ENCODE peak calls at places on chromosomes 4 and X, in five cellular contexts. One of them, this sample, is unnamed. For H3K4me1, the result is how much of the 10 kb centered on the place peaks cover.

GRCh38 chr4:15001248-15001824 is 945 bp upstream of the CPEB2 start:
- DNase-seq in heart right ventricle: peak
- DNase-seq in right lobe of liver: peak
- DNase-seq in body of pancreas: peak
- DNase-seq in PC-3: peak
- DNase-seq in this sample: peak

GRCh38 chr4:143085224-143085623 is 99.5 kb upstream of the USP38 start:
- DNase-seq in right lobe of liver: no peak
- DNase-seq in body of pancreas: no peak
- DNase-seq in heart right ventricle: no peak
- DNase-seq in PC-3: peak
- DNase-seq in this sample: no peak

GRCh38 chr4:89308161-89308500 is 531 bp upstream of the GPRIN3 start:
- DNase-seq in PC-3: no peak
- DNase-seq in heart right ventricle: no peak
- DNase-seq in right lobe of liver: no peak
- DNase-seq in body of pancreas: no peak
- DNase-seq in this sample: no peak

GRCh38 chr4:73801692-73802091 is 34.8 kb upstream of the CXCL6 start:
- DNase-seq in PC-3: peak
- DNase-seq in heart right ventricle: no peak
- DNase-seq in body of pancreas: no peak
- DNase-seq in right lobe of liver: no peak
- DNase-seq in this sample: no peak

GRCh38 chr4:53193111-53193510 is 172.8 kb downstream of the SCFD2 start:
- DNase-seq in PC-3: no peak
- DNase-seq in heart right ventricle: no peak
- DNase-seq in right lobe of liver: no peak
- DNase-seq in body of pancreas: no peak
- DNase-seq in this sample: no peak

GRCh38 chr4:14018191-14018853 is 390.8 kb upstream of the BOD1L1 start:
- DNase-seq in PC-3: no peak
- DNase-seq in body of pancreas: no peak
- DNase-seq in right lobe of liver: no peak
- DNase-seq in heart right ventricle: no peak
- DNase-seq in this sample: no peak

GRCh38 chrX:41688154-41688553 is 619 bp upstream of the GPR34 start:
- DNase-seq in heart right ventricle: no peak
- DNase-seq in body of pancreas: no peak
- DNase-seq in right lobe of liver: no peak
- DNase-seq in PC-3: no peak
- DNase-seq in this sample: no peak

GRCh38 chrX:790780-791360 is 160.3 kb downstream of the SHOX start:
- DNase-seq in right lobe of liver: no peak
- DNase-seq in body of pancreas: no peak
- DNase-seq in heart right ventricle: no peak
- DNase-seq in PC-3: no peak
- DNase-seq in this sample: no peak

GRCh38 chrX:135425566-135425965 is 3.8 kb downstream of the SMIM10L2A start:
- DNase-seq in PC-3: no peak
- DNase-seq in body of pancreas: no peak
- DNase-seq in heart right ventricle: no peak
- DNase-seq in right lobe of liver: no peak
- DNase-seq in this sample: peak

GRCh38 chr4:184474261-184475095 is at the start of gene IRF2:
- DNase-seq in heart right ventricle: peak
- DNase-seq in body of pancreas: peak
- DNase-seq in right lobe of liver: peak
- DNase-seq in PC-3: peak
- DNase-seq in this sample: peak

GRCh38 chrX:47807548-47807947 is 29.2 kb upstream of the ZNF81 start:
- DNase-seq in PC-3: no peak
- DNase-seq in body of pancreas: no peak
- DNase-seq in heart right ventricle: no peak
- DNase-seq in right lobe of liver: no peak
- DNase-seq in this sample: no peak

GRCh38 chr4:86256086-86256485 is 103.8 kb downstream of the MAPK10 start:
- DNase-seq in right lobe of liver: no peak
- DNase-seq in PC-3: no peak
- DNase-seq in body of pancreas: no peak
- DNase-seq in heart right ventricle: no peak
- DNase-seq in this sample: no peak

GRCh38 chr4:182192511-182193181 is 50.6 kb upstream of the TENM3 start:
- DNase-seq in right lobe of liver: no peak
- DNase-seq in body of pancreas: no peak
- DNase-seq in heart right ventricle: no peak
- DNase-seq in PC-3: no peak
- DNase-seq in this sample: no peak

GRCh38 chr4:1058997-1059665 is 47.7 kb downstream of the FGFRL1 start:
- DNase-seq in heart right ventricle: no peak
- DNase-seq in body of pancreas: no peak
- DNase-seq in PC-3: no peak
- DNase-seq in right lobe of liver: no peak
- DNase-seq in this sample: no peak

GRCh38 chr4:75004755-75005668 is 72.1 kb downstream of the PARM1 start:
- DNase-seq in right lobe of liver: no peak
- DNase-seq in body of pancreas: peak
- DNase-seq in heart right ventricle: peak
- DNase-seq in PC-3: peak
- DNase-seq in this sample: no peak

GRCh38 chrX:9166566-9166909 is 132.6 kb upstream of the FAM9B start:
- DNase-seq in PC-3: no peak
- DNase-seq in right lobe of liver: no peak
- DNase-seq in heart right ventricle: no peak
- DNase-seq in body of pancreas: no peak
- DNase-seq in this sample: no peak

GRCh38 chr4:21986312-21986711 is 37.7 kb upstream of the KCNIP4 start:
- DNase-seq in PC-3: no peak
- DNase-seq in right lobe of liver: no peak
- DNase-seq in heart right ventricle: no peak
- DNase-seq in body of pancreas: no peak
- DNase-seq in this sample: no peak

GRCh38 chr4:20395160-20395773 is 143.6 kb downstream of the SLIT2 start:
- DNase-seq in body of pancreas: peak
- DNase-seq in PC-3: peak
- DNase-seq in heart right ventricle: no peak
- DNase-seq in right lobe of liver: peak
- DNase-seq in this sample: no peak

GRCh38 chr4:71194454-71194853 is 144.4 kb upstream of the SLC4A4 start:
- DNase-seq in heart right ventricle: no peak
- DNase-seq in body of pancreas: no peak
- DNase-seq in right lobe of liver: no peak
- DNase-seq in PC-3: no peak
- DNase-seq in this sample: no peak

GRCh38 chr4:113636877-113637276 is 124.7 kb downstream of the CAMK2D start:
- DNase-seq in PC-3: peak
- DNase-seq in body of pancreas: no peak
- DNase-seq in heart right ventricle: no peak
- DNase-seq in right lobe of liver: no peak
- DNase-seq in this sample: no peak

GRCh38 chrX:115689931-115690330 is 129.0 kb downstream of the PLS3 start:
- DNase-seq in heart right ventricle: no peak
- DNase-seq in right lobe of liver: no peak
- DNase-seq in body of pancreas: no peak
- DNase-seq in PC-3: no peak
- DNase-seq in this sample: no peak

GRCh38 chr4:8773124-8773931 is 98.3 kb downstream of the HMX1 start:
- DNase-seq in body of pancreas: no peak
- DNase-seq in heart right ventricle: no peak
- DNase-seq in PC-3: no peak
- DNase-seq in right lobe of liver: peak
- DNase-seq in this sample: peak

GRCh38 chrX:154534526-154535322 is 11.9 kb downstream of the G6PD start:
- DNase-seq in body of pancreas: peak
- DNase-seq in PC-3: peak
- DNase-seq in heart right ventricle: peak
- DNase-seq in right lobe of liver: peak
- DNase-seq in this sample: peak

GRCh38 chr4:72094054-72094780 is 62.4 kb downstream of the NPFFR2 start:
- DNase-seq in body of pancreas: no peak
- DNase-seq in PC-3: no peak
- DNase-seq in right lobe of liver: no peak
- DNase-seq in heart right ventricle: no peak
- DNase-seq in this sample: no peak

GRCh38 chrX:101759000-101759399 is 99.3 kb upstream of the ARMCX2 start:
- DNase-seq in heart right ventricle: peak
- DNase-seq in right lobe of liver: no peak
- DNase-seq in body of pancreas: peak
- DNase-seq in PC-3: peak
- DNase-seq in this sample: no peak

GRCh38 chrX:136745215-136746173 is 35.2 kb downstream of the ARHGEF6 start:
- DNase-seq in heart right ventricle: no peak
- DNase-seq in PC-3: no peak
- DNase-seq in body of pancreas: no peak
- DNase-seq in right lobe of liver: no peak
- DNase-seq in this sample: no peak
- H3K4me1 ChIP-seq in heart right ventricle: half or more
- H3K4me1 ChIP-seq in PC-3: under half
- H3K4me1 ChIP-seq in body of pancreas: under half
- H3K4me1 ChIP-seq in right lobe of liver: under half
- H3K4me1 ChIP-seq in this sample: under half

DNA sequence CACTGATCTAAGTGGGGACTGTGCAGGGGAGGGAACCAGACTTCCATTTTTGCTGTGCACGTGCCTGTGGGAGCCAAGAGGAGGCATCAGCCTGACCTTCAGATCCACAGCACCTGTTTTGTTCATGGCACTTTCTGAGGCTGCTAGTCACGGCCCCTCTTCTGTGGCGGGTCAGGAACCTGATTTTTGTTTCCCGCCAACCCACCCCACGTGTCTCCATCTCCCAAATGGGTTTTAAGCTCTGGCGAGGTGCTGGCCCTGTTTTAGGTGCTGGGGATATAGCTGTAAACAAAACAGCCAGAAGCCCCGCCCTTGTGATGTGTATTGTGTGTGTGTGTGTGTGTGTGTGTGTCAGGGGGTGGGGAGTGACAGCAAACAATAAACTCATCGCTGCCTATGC is 60.4 kb upstream of the GRPEL1 start:
- DNase-seq in heart right ventricle: no peak
- DNase-seq in body of pancreas: no peak
- DNase-seq in PC-3: no peak
- DNase-seq in right lobe of liver: no peak
- DNase-seq in this sample: no peak
- H3K4me1 ChIP-seq in heart right ventricle: under half
- H3K4me1 ChIP-seq in body of pancreas: under half
- H3K4me1 ChIP-seq in PC-3: under half
- H3K4me1 ChIP-seq in right lobe of liver: under half
- H3K4me1 ChIP-seq in this sample: under half

GRCh38 chr4:145878501-145879435 is 59.9 kb downstream of the ZNF827 start:
- DNase-seq in right lobe of liver: no peak
- DNase-seq in PC-3: no peak
- DNase-seq in body of pancreas: no peak
- DNase-seq in heart right ventricle: no peak
- DNase-seq in this sample: no peak
- H3K4me1 ChIP-seq in right lobe of liver: under half
- H3K4me1 ChIP-seq in PC-3: under half
- H3K4me1 ChIP-seq in body of pancreas: under half
- H3K4me1 ChIP-seq in heart right ventricle: under half
- H3K4me1 ChIP-seq in this sample: under half

GRCh38 chr4:76704133-76704881 is 193.6 kb downstream of the SOWAHB start:
- DNase-seq in PC-3: peak
- DNase-seq in right lobe of liver: no peak
- DNase-seq in body of pancreas: peak
- DNase-seq in heart right ventricle: no peak
- DNase-seq in this sample: no peak

GRCh38 chr4:76703123-76703490 is 194.8 kb downstream of the SOWAHB start:
- DNase-seq in heart right ventricle: no peak
- DNase-seq in PC-3: peak
- DNase-seq in body of pancreas: no peak
- DNase-seq in right lobe of liver: no peak
- DNase-seq in this sample: no peak

GRCh38 chr4:76706581-76706980 is 191.4 kb downstream of the SOWAHB start:
- DNase-seq in PC-3: no peak
- DNase-seq in heart right ventricle: no peak
- DNase-seq in right lobe of liver: peak
- DNase-seq in body of pancreas: no peak
- DNase-seq in this sample: no peak

GRCh38 chr4:76703676-76704075 is 194.3 kb downstream of the SOWAHB start:
- DNase-seq in heart right ventricle: no peak
- DNase-seq in right lobe of liver: no peak
- DNase-seq in PC-3: peak
- DNase-seq in body of pancreas: no peak
- DNase-seq in this sample: no peak

GRCh38 chr4:76705497-76705896 is 192.4 kb downstream of the SOWAHB start:
- DNase-seq in PC-3: no peak
- DNase-seq in heart right ventricle: no peak
- DNase-seq in right lobe of liver: no peak
- DNase-seq in body of pancreas: no peak
- DNase-seq in this sample: no peak
- H3K4me1 ChIP-seq in PC-3: half or more
- H3K4me1 ChIP-seq in heart right ventricle: under half
- H3K4me1 ChIP-seq in right lobe of liver: half or more
- H3K4me1 ChIP-seq in body of pancreas: under half
- H3K4me1 ChIP-seq in this sample: under half

GRCh38 chr4:2790583-2791517 is 2.0 kb upstream of the SH3BP2 start:
- DNase-seq in body of pancreas: peak
- DNase-seq in right lobe of liver: peak
- DNase-seq in heart right ventricle: no peak
- DNase-seq in PC-3: no peak
- DNase-seq in this sample: peak
- H3K4me1 ChIP-seq in body of pancreas: under half
- H3K4me1 ChIP-seq in right lobe of liver: under half
- H3K4me1 ChIP-seq in heart right ventricle: half or more
- H3K4me1 ChIP-seq in PC-3: under half
- H3K4me1 ChIP-seq in this sample: under half

DNA sequence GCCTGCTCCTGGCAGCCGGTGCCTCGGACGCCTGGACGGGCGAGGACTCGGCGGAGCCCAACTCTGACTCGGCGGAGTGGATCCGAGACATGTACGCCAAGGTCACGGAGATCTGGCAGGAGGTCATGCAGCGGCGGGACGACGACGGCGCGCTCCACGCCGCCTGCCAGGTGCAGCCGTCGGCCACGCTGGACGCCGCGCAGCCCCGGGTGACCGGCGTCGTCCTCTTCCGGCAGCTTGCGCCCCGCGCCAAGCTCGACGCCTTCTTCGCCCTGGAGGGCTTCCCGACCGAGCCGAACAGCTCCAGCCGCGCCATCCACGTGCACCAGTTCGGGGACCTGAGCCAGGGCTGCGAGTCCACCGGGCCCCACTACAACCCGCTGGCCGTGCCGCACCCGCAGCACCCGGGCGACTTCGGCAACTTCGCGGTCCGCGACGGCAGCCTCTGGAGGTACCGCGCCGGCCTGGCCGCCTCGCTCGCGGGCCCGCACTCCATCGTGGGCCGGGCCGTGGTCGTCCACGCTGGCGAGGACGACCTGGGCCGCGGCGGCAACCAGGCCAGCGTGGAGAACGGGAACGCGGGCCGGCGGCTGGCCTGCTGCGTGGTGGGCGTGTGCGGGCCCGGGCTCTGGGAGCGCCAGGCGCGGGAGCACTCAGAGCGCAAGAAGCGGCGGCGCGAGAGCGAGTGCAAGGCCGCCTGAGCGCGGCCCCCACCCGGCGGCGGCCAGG is 4.3 kb downstream of the SOD3 start:
- DNase-seq in right lobe of liver: no peak
- DNase-seq in PC-3: no peak
- DNase-seq in body of pancreas: no peak
- DNase-seq in heart right ventricle: no peak
- DNase-seq in this sample: peak
- H3K4me1 ChIP-seq in right lobe of liver: under half
- H3K4me1 ChIP-seq in PC-3: under half
- H3K4me1 ChIP-seq in body of pancreas: under half
- H3K4me1 ChIP-seq in heart right ventricle: under half
- H3K4me1 ChIP-seq in this sample: under half

This sample was measured in kidney.